ENCODE peak calls at places on chromosomes 6 and 20, in six cellular contexts. P, Y, N, B, E and K are unnamed samples.
A peak's percentile ranks its signal among the peaks of the same experiment; 100 is the strongest.

GRCh38 chr6:82890240-82890639 is 175.4 kb downstream of the UBE3D start:
- DNase-seq in B (no peak), N (no peak), Y (no peak), P (no peak), E (no peak), K (no peak)

GRCh38 chr6:44050872-44051421 is 76.3 kb downstream of the MRPL14 start:
- DNase-seq in E (no peak), N (no peak), P (no peak), B (no peak), Y (peak; percentile 26), K (no peak)

GRCh38 chr6:137518584-137518983 is 24.4 kb upstream of the OLIG3 start:
- DNase-seq in Y (no peak), P (no peak), N (no peak), B (no peak), E (no peak), K (no peak)

GRCh38 chr20:10376271-10377075 is 57.5 kb downstream of the MKKS start:
- DNase-seq in Y (no peak), N (no peak), E (no peak), B (no peak), P (peak; percentile 55), K (no peak)

GRCh38 chr20:48523191-48523757 is 304.5 kb downstream of the PREX1 start:
- DNase-seq in B (no peak), Y (no peak), E (no peak), N (peak; percentile 56), P (peak; percentile 74), K (no peak)

GRCh38 chr20:3747471-3747870 is 15.0 kb downstream of the HSPA12B start:
- DNase-seq in E (no peak), N (no peak), P (no peak), Y (no peak), B (no peak), K (no peak)

GRCh38 chr6:20564269-20564668 is 30.0 kb downstream of the CDKAL1 start:
- DNase-seq in Y (no peak), B (no peak), P (peak; percentile 63), E (no peak), N (no peak), K (no peak)

GRCh38 chr6:14516947-14517346 is 399.4 kb downstream of the CD83 start:
- DNase-seq in E (no peak), B (no peak), N (no peak), P (no peak), Y (no peak), K (no peak)

GRCh38 chr6:116217069-116217468 is 36.8 kb downstream of the TSPYL4 start:
- DNase-seq in B (no peak), Y (no peak), P (peak; percentile 64), N (no peak), E (no peak), K (no peak)

GRCh38 chr20:22058746-22059145 is 353.3 kb downstream of the PAX1 start:
- DNase-seq in B (no peak), Y (no peak), N (no peak), P (no peak), E (peak; percentile 22), K (no peak)

GRCh38 chr6:53605543-53606235 is 59.9 kb downstream of the KLHL31 start:
- DNase-seq in N (no peak), B (no peak), E (no peak), P (no peak), Y (no peak), K (no peak)

GRCh38 chr6:90393232-90393884 is 96.7 kb upstream of the BACH2 start:
- DNase-seq in P (peak; percentile 66), B (no peak), E (peak; percentile 63), Y (no peak), N (peak; percentile 27), K (peak; percentile 81)

GRCh38 chr6:137025786-137026730 is 18.7 kb downstream of the IL20RA start:
- DNase-seq in N (no peak), B (no peak), Y (no peak), P (no peak), E (peak; percentile 46), K (peak; percentile 59)

GRCh38 chr6:170438861-170439260 is 114.2 kb downstream of the PSMB1 start:
- DNase-seq in B (no peak), E (no peak), P (no peak), Y (no peak), N (no peak), K (no peak)

GRCh38 chr6:144895890-144896289 is 610.8 kb downstream of the UTRN start:
- DNase-seq in N (no peak), P (peak; percentile 9), B (no peak), Y (no peak), E (no peak), K (no peak)

GRCh38 chr6:21905531-21905930 is 312.0 kb downstream of the SOX4 start:
- DNase-seq in E (no peak), N (no peak), P (no peak), B (no peak), Y (no peak), K (no peak)

GRCh38 chr6:21900730-21901129 is 307.2 kb downstream of the SOX4 start:
- DNase-seq in Y (no peak), N (no peak), P (no peak), E (no peak), B (no peak), K (no peak)

GRCh38 chr6:21899708-21900107 is 306.2 kb downstream of the SOX4 start:
- DNase-seq in Y (no peak), B (no peak), P (no peak), N (no peak), E (no peak), K (no peak)

GRCh38 chr6:21906826-21907225 is 313.3 kb downstream of the SOX4 start:
- DNase-seq in P (no peak), Y (no peak), N (no peak), E (no peak), B (no peak), K (no peak)

DNA sequence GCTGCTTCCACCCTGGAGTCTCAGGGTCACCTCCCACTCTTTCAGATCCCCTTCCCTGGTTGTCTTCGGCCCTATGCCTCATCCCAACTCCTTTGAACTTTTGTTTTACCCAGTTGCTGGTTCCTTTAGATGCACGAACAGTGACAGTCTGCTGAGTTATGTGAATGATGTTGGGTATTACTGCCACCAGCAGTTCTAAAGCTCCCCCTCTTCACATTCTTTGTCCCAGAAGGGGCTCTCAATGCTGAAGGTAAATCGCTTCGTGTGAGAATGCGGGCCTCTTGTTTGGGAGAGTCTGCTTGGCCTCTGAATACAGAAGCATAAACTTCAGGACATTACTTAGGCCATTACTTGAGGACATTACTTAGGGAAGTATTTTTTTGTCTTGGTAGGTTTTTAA is 309.2 kb downstream of the SOX4 start:
- DNase-seq in N (no peak), P (no peak), B (no peak), Y (no peak), E (no peak), K (no peak)
- TF ChIP-seq CTCF in N (no peak), P (no peak), B (no peak), Y (no peak), E (no peak), K (no peak)

GRCh38 chr6:158778005-158778527 is 41.1 kb downstream of the EZR start:
- DNase-seq in N (no peak), E (no peak), P (no peak), B (no peak), Y (no peak), K (peak; percentile 61)
- H3K36me3 ChIP-seq in N (no peaks in the 10 kb centered on the region), E (peaks cover 17% of the 10 kb centered on the region), P (peaks cover 76% of the 10 kb centered on the region), B (peaks cover 30% of the 10 kb centered on the region), Y (peaks cover 98% of the 10 kb centered on the region), K (peaks cover 11% of the 10 kb centered on the region)

DNA sequence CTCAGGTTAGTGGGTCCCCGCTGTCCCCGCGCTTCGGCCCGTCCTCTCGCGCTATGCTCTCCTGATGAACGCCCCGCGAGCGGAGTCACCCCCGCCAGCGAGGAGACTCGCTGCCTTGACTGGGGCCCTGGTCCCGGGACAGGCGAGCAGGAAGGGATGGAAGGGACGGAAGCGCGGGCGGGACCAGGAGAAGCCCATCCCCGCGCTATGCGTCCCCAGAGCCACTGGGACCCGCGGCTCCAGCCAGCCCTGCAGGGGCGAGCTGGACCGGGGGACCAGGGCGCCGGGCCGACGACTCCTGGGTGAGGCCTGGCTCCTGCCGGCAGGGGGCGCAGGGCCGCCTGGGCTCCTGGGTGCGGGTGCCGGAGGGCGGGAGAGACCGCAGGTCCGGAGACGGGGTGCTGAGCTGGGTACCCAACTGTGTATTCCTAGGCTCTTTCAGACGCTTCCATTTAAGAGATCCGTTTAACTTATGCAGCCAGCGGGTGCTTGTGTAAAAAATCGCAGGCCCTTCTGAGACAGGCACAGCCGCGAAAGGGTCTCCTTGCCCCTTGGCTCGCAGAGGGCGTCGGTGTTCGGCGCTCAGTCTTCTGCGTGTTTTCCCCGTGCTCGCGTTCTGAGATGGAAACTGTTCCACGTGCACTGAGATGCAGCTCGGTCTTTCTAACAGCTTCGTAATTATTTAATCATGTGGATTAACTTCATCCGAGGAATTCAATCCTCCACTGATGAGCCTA is 580 bp upstream of the SYCP2 start:
- DNase-seq in P (peak; percentile 9), E (peak; percentile 79), B (no peak), N (peak; percentile 53), Y (peak; percentile 88), K (peak; percentile 79)
- TF ChIP-seq CTCF in P (peak; percentile 49), E (peak; percentile 88), B (peak; percentile 98), N (peak; percentile 74), Y (peak; percentile 99), K (peak; percentile 96)

GRCh38 chr6:30714263-30714662 is 2.8 kb downstream of the MDC1 start:
- DNase-seq in B (no peak), E (no peak), N (no peak), P (no peak), Y (no peak), K (no peak)

GRCh38 chr6:30707281-30707850 is 9.7 kb downstream of the MDC1 start:
- DNase-seq in B (no peak), Y (no peak), N (no peak), E (no peak), P (no peak), K (peak; percentile 50)

GRCh38 chr6:30709101-30709868 is 7.8 kb downstream of the MDC1 start:
- DNase-seq in Y (peak; percentile 9), B (no peak), N (no peak), E (no peak), P (no peak), K (no peak)

GRCh38 chr6:30712441-30712840 is 4.6 kb downstream of the MDC1 start:
- DNase-seq in B (no peak), E (no peak), P (no peak), N (no peak), Y (no peak), K (no peak)

DNA sequence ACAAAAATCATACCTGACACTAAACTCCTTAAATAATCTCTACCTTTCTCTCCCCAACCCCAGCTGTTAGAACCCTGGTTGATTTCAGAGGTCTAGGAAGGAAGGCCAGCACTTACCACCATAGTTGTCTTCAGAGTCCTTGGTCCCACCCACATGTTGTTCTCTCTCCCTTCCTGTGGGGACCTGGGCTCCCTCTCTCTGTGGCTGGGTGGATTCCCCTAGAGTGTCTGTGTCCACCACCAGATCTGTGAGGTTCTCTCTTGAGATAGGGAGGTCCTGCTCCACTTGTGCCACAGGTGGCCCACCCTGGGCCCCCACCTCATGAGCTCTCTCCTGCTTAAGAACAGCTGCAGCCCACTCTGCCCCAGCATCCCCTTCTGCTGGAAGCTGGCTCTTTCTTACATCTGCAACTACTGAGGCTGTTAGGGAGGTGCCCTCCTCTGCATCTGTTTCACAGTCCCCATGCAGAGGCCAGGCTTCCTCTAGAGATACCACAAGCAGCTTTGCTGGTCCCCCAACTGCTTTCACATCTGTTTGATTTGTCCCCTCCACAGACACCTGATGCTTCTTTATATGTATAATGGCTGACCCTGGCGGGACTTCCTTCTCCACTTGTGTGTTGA is 5.2 kb downstream of the MDC1 start:
- DNase-seq in N (no peak), E (no peak), B (no peak), Y (peak; percentile 17), P (no peak), K (peak; percentile 12)
- H3K36me3 ChIP-seq in N (no peaks in the 10 kb centered on the region), E (peaks cover 4% of the 10 kb centered on the region), B (peaks cover 60% of the 10 kb centered on the region), Y (peaks cover 82% of the 10 kb centered on the region), P (peaks cover 70% of the 10 kb centered on the region), K (no peaks in the 10 kb centered on the region)

GRCh38 chr20:31260326-31260932 is 3.0 kb downstream of the DEFB115 start:
- DNase-seq in Y (no peak), E (no peak), N (no peak), P (peak; percentile 43), B (no peak), K (no peak)
- TF ChIP-seq CTCF in Y (peak; percentile 41), E (no peak), N (peak; percentile 27), P (peak; percentile 72), B (no peak), K (no peak)